ENCODE peak calls at places on chromosomes 16 and 17, in four cellular contexts. J, Z, U and I are unnamed samples.

GRCh38 chr16:10370096-10370726 is 15.7 kb upstream of the ATF7IP2 start:
- DNase-seq in J (no peak), U (no peak), Z (no peak), I (no peak)

GRCh38 chr17:64418506-64419339 is 28.1 kb upstream of the PECAM1 start:
- DNase-seq in Z (no peak), J (no peak), U (no peak), I (peak)

GRCh38 chr17:56779898-56780777 is 53.6 kb downstream of the C17orf67 start:
- DNase-seq in J (peak), U (peak), Z (peak), I (peak)

GRCh38 chr17:60435244-60436170 is 13.2 kb downstream of the CHCT1 start:
- DNase-seq in Z (peak), J (peak), U (peak), I (peak)

GRCh38 chr17:80704381-80704819 is 159.8 kb downstream of the RPTOR start:
- DNase-seq in Z (no peak), U (no peak), J (no peak), I (peak)

GRCh38 chr16:6695666-6696065 is 637.0 kb upstream of the RBFOX1 start:
- DNase-seq in U (no peak), J (no peak), Z (no peak), I (no peak)

GRCh38 chr17:64920419-64921172 is 1.3 kb upstream of the LRRC37A3 start:
- DNase-seq in J (no peak), Z (no peak), U (no peak), I (peak)

GRCh38 chr17:78745407-78746088 is 36.5 kb downstream of the CYTH1 start:
- DNase-seq in J (peak), U (no peak), Z (no peak), I (peak)

GRCh38 chr16:63617047-63617989 is 1504.5 kb downstream of the CDH11 start:
- DNase-seq in Z (no peak), J (peak), U (no peak), I (no peak)

GRCh38 chr17:82334622-82335394 is 1.2 kb upstream of the SECTM1 start:
- DNase-seq in Z (no peak), J (no peak), U (no peak), I (peak)

GRCh38 chr16:53052519-53053501 is at the start of gene CHD9NB:
- DNase-seq in J (peak), Z (no peak), U (no peak), I (peak)

GRCh38 chr16:11256657-11257130 is 690 bp upstream of the SOCS1 start:
- DNase-seq in Z (no peak), U (peak), J (peak), I (peak)

GRCh38 chr17:43212641-43213490 is 1.2 kb downstream of the TMEM106A start:
- DNase-seq in Z (no peak), U (no peak), J (peak), I (no peak)

GRCh38 chr17:29124135-29124930 is 55.9 kb downstream of the MYO18A start:
- DNase-seq in Z (peak), J (no peak), U (peak), I (peak)

GRCh38 chr17:13531701-13532100 is 70.0 kb downstream of the HS3ST3A1 start:
- DNase-seq in Z (no peak), J (no peak), U (no peak), I (no peak)

GRCh38 chr16:82631701-82632685 is 5.2 kb downstream of the CDH13 start:
- DNase-seq in U (no peak), J (no peak), Z (no peak), I (peak)

GRCh38 chr17:77308768-77309726 is 168.3 kb downstream of the SEC14L1 start:
- DNase-seq in Z (no peak), U (no peak), J (peak), I (peak)

GRCh38 chr17:15213381-15214087 is 51.6 kb downstream of the PMP22 start:
- DNase-seq in U (no peak), J (no peak), Z (no peak), I (peak)

GRCh38 chr16:2715519-2715918 is 4.5 kb downstream of the PRSS27 start:
- DNase-seq in U (peak), Z (peak), J (peak), I (no peak)

GRCh38 chr16:50602126-50602525 is 53.9 kb downstream of the NKD1 start:
- DNase-seq in U (no peak), J (no peak), Z (no peak), I (no peak)

GRCh38 chr17:7184091-7184488 is 4.9 kb upstream of the ASGR1 start:
- DNase-seq in J (peak), U (peak), Z (no peak), I (no peak)

GRCh38 chr17:40415390-40415789 is 2.3 kb downstream of the TOP2A start:
- DNase-seq in U (no peak), J (no peak), Z (no peak), I (peak)